ENCODE peak calls at places on chromosome 1, in six cellular contexts. One of them, this sample, is unnamed.

GRCh38 chr1:8794605-8795004 is 22.8 kb downstream of the RERE start:
- DNase-seq in SW 1271: no peak
- DNase-seq in pulmonary artery endothelial cell: no peak
- DNase-seq in RPMI8226: peak
- DNase-seq in BE2C: no peak
- DNase-seq in CD4-positive, alpha-beta T cell: no peak
- DNase-seq in this sample: no peak

GRCh38 chr1:201374376-201374775 is 3.1 kb downstream of the TNNT2 start:
- DNase-seq in SW 1271: no peak
- DNase-seq in pulmonary artery endothelial cell: no peak
- DNase-seq in CD4-positive, alpha-beta T cell: no peak
- DNase-seq in BE2C: no peak
- DNase-seq in RPMI8226: no peak
- DNase-seq in this sample: no peak

GRCh38 chr1:156582388-156583022 is 3.0 kb downstream of the TTC24 start:
- DNase-seq in RPMI8226: no peak
- DNase-seq in BE2C: no peak
- DNase-seq in pulmonary artery endothelial cell: no peak
- DNase-seq in CD4-positive, alpha-beta T cell: no peak
- DNase-seq in SW 1271: no peak
- DNase-seq in this sample: no peak

GRCh38 chr1:243495442-243496172 is 239.8 kb downstream of the SDCCAG8 start:
- DNase-seq in BE2C: no peak
- DNase-seq in SW 1271: no peak
- DNase-seq in pulmonary artery endothelial cell: no peak
- DNase-seq in CD4-positive, alpha-beta T cell: no peak
- DNase-seq in RPMI8226: no peak
- DNase-seq in this sample: no peak

GRCh38 chr1:6105218-6105679 is 59.6 kb downstream of the KCNAB2 start:
- DNase-seq in CD4-positive, alpha-beta T cell: no peak
- DNase-seq in RPMI8226: peak
- DNase-seq in BE2C: no peak
- DNase-seq in pulmonary artery endothelial cell: no peak
- DNase-seq in SW 1271: no peak
- DNase-seq in this sample: no peak

GRCh38 chr1:231693361-231694080 is 66.9 kb downstream of the DISC1 start:
- DNase-seq in CD4-positive, alpha-beta T cell: no peak
- DNase-seq in SW 1271: no peak
- DNase-seq in RPMI8226: no peak
- DNase-seq in pulmonary artery endothelial cell: no peak
- DNase-seq in BE2C: no peak
- DNase-seq in this sample: no peak

GRCh38 chr1:185843297-185843869 is 109.2 kb downstream of the HMCN1 start:
- DNase-seq in BE2C: no peak
- DNase-seq in pulmonary artery endothelial cell: no peak
- DNase-seq in CD4-positive, alpha-beta T cell: no peak
- DNase-seq in RPMI8226: no peak
- DNase-seq in SW 1271: no peak
- DNase-seq in this sample: no peak

GRCh38 chr1:902023-902422 is 21.7 kb upstream of the SAMD11 start:
- DNase-seq in SW 1271: no peak
- DNase-seq in RPMI8226: no peak
- DNase-seq in CD4-positive, alpha-beta T cell: peak
- DNase-seq in pulmonary artery endothelial cell: no peak
- DNase-seq in BE2C: no peak
- DNase-seq in this sample: no peak

GRCh38 chr1:97340951-97341350 is 579.9 kb downstream of the DPYD start:
- DNase-seq in SW 1271: no peak
- DNase-seq in CD4-positive, alpha-beta T cell: no peak
- DNase-seq in pulmonary artery endothelial cell: no peak
- DNase-seq in RPMI8226: no peak
- DNase-seq in BE2C: no peak
- DNase-seq in this sample: no peak

This sample was measured in Panc1.